ENCODE peak calls at places on chromosomes 5 and 9, in seven cellular contexts. S is activated gamma-delta T cell treated with Interleukin-2 at 50 U/mL for 16 hours, V is T-cell, L is ELR, C is mesenchymal stem cell, D is NCI-H1092, N is Kasumi-1. R is an unnamed sample.

GRCh38 chr9:6673326-6674025 is 27.9 kb upstream of the GLDC start:
- DNase-seq in S (no peak), V (no peak), L (no peak), C (no peak), D (no peak), N (no peak), R (no peak)

GRCh38 chr5:147223951-147224791 is 10.7 kb upstream of the STK32A start:
- DNase-seq in S (no peak), V (no peak), L (peak), C (peak), D (peak), N (peak), R (no peak)

GRCh38 chr5:76608833-76609232 is 14.4 kb downstream of the F2RL2 start:
- DNase-seq in S (no peak), V (no peak), L (peak), C (peak), D (no peak), N (no peak), R (peak)

GRCh38 chr5:81717815-81718214 is 33.1 kb downstream of the SSBP2 start:
- DNase-seq in S (no peak), V (no peak), L (peak), C (peak), D (no peak), N (no peak), R (peak)

GRCh38 chr5:71899865-71900342 is 180.8 kb downstream of the CARTPT start:
- DNase-seq in S (no peak), V (no peak), L (peak), C (no peak), D (no peak), N (no peak), R (no peak)

GRCh38 chr5:116733995-116734716 is 159.5 kb upstream of the SEMA6A start:
- DNase-seq in S (no peak), V (no peak), L (no peak), C (no peak), D (no peak), N (no peak), R (no peak)

GRCh38 chr5:180643191-180643851 is 6.1 kb downstream of the FLT4 start:
- DNase-seq in S (no peak), V (no peak), L (no peak), C (no peak), D (no peak), N (no peak), R (no peak)

GRCh38 chr9:91039125-91039834 is 237.7 kb downstream of the SYK start:
- DNase-seq in S (no peak), V (no peak), L (peak), C (no peak), D (no peak), N (no peak), R (no peak)

GRCh38 chr9:70519912-70520724 is 105.7 kb upstream of the KLF9 start:
- DNase-seq in S (no peak), V (no peak), L (no peak), C (no peak), D (no peak), N (no peak), R (no peak)

GRCh38 chr5:2899311-2899710 is 147.8 kb upstream of the IRX2 start:
- DNase-seq in S (no peak), V (no peak), L (no peak), C (no peak), D (no peak), N (no peak), R (no peak)

GRCh38 chr5:163409384-163409783 is 28.0 kb upstream of the CCNG1 start:
- DNase-seq in S (no peak), V (no peak), L (no peak), C (no peak), D (no peak), N (no peak), R (no peak)

GRCh38 chr5:127988149-127988755 is 95.3 kb upstream of the SLC12A2 start:
- DNase-seq in S (no peak), V (no peak), L (peak), C (peak), D (no peak), N (no peak), R (peak)

GRCh38 chr9:113682297-113682771 is 193.8 kb upstream of the ZNF618 start:
- DNase-seq in S (peak), V (peak), L (peak), C (peak), D (peak), N (peak), R (peak)

GRCh38 chr9:25472085-25472607 is 206.1 kb downstream of the TUSC1 start:
- DNase-seq in S (no peak), V (no peak), L (no peak), C (no peak), D (no peak), N (no peak), R (no peak)

GRCh38 chr9:16675131-16675530 is 195.3 kb downstream of the BNC2 start:
- DNase-seq in S (no peak), V (no peak), L (peak), C (no peak), D (no peak), N (no peak), R (no peak)

GRCh38 chr9:130220351-130220750 is 45.2 kb upstream of the HMCN2 start:
- DNase-seq in S (no peak), V (no peak), L (no peak), C (peak), D (no peak), N (no peak), R (peak)

GRCh38 chr9:129401623-129402340 is 219.1 kb downstream of the C9orf50 start:
- DNase-seq in S (no peak), V (no peak), L (no peak), C (peak), D (no peak), N (peak), R (no peak)

GRCh38 chr5:40333459-40334241 is 346.1 kb upstream of the PTGER4 start:
- DNase-seq in S (no peak), V (no peak), L (peak), C (no peak), D (no peak), N (no peak), R (no peak)

GRCh38 chr9:36826581-36826980 is 207.5 kb downstream of the PAX5 start:
- DNase-seq in S (no peak), V (no peak), L (no peak), C (no peak), D (no peak), N (no peak), R (no peak)

GRCh38 chr5:14156611-14157493 is 13.7 kb downstream of the TRIO start:
- DNase-seq in S (no peak), V (no peak), L (peak), C (peak), D (no peak), N (peak), R (peak)

GRCh38 chr5:4647056-4647455 is 493.1 kb upstream of the ADAMTS16 start:
- DNase-seq in S (no peak), V (no peak), L (no peak), C (no peak), D (no peak), N (no peak), R (no peak)